ENCODE peak calls at places on chromosomes 16 and 17, in six cellular contexts. H is H1, N is trophoblast cell, I is mesendoderm, C is IMR-90, S is mesenchymal stem cell. P is an unnamed sample.

GRCh38 chr17:73690581-73691135 is 46.4 kb upstream of the SDK2 start:
- DNase-seq in C (no peak), N (no peak), I (peak), S (no peak), H (peak), P (no peak)

GRCh38 chr16:25126820-25127232 is 15.3 kb downstream of the LCMT1 start:
- DNase-seq in C (peak), N (peak), H (no peak), I (peak), S (peak), P (no peak)

GRCh38 chr17:47785538-47786123 is 36.0 kb downstream of the OSBPL7 start:
- DNase-seq in N (peak), H (peak), I (peak), C (peak), S (peak), P (peak)

GRCh38 chr16:76784530-76784929 is 406.5 kb upstream of the MON1B start:
- DNase-seq in H (no peak), I (no peak), C (no peak), S (no peak), N (no peak), P (no peak)

GRCh38 chr17:42119301-42119700 is 1.9 kb downstream of the KAT2A start:
- DNase-seq in I (no peak), H (no peak), C (no peak), N (no peak), S (no peak), P (no peak)

GRCh38 chr16:85998178-85998867 is 99.4 kb downstream of the IRF8 start:
- DNase-seq in H (no peak), C (no peak), N (no peak), I (no peak), S (no peak), P (no peak)

GRCh38 chr16:59905628-59906027 is 1171.5 kb upstream of the GOT2 start:
- DNase-seq in N (no peak), I (no peak), H (no peak), S (no peak), C (no peak), P (no peak)

GRCh38 chr17:48121921-48122650 is 14.5 kb downstream of the SNX11 start:
- DNase-seq in C (no peak), S (no peak), I (no peak), H (no peak), N (no peak), P (no peak)

GRCh38 chr16:14121135-14121534 is 50.0 kb downstream of the MRTFB start:
- DNase-seq in N (no peak), C (no peak), I (no peak), S (no peak), H (no peak), P (no peak)

GRCh38 chr16:55622930-55623561 is 32.7 kb upstream of the SLC6A2 start:
- DNase-seq in C (no peak), I (peak), H (peak), N (peak), S (peak), P (no peak)

GRCh38 chr17:64534187-64534586 is 27.4 kb downstream of the CEP95 start:
- DNase-seq in I (no peak), C (no peak), S (no peak), N (no peak), H (no peak), P (no peak)

GRCh38 chr16:71937868-71938510 is 42.7 kb downstream of the IST1 start:
- DNase-seq in H (peak), N (no peak), C (no peak), S (no peak), I (no peak), P (no peak)

GRCh38 chr17:10771142-10771541 is 32.8 kb downstream of the TMEM238L start:
- DNase-seq in I (no peak), N (no peak), H (no peak), S (no peak), C (no peak), P (no peak)

GRCh38 chr17:28973414-28973813 is 22.1 kb upstream of the PHF12 start:
- DNase-seq in H (no peak), S (peak), I (no peak), N (no peak), C (peak), P (no peak)

GRCh38 chr17:29143894-29144293 is 36.3 kb downstream of the MYO18A start:
- DNase-seq in H (no peak), N (peak), C (peak), I (peak), S (peak), P (no peak)

GRCh38 chr17:59001158-59001814 is 105.4 kb downstream of the TRIM37 start:
- DNase-seq in H (no peak), I (peak), N (peak), S (peak), C (peak), P (no peak)

GRCh38 chr17:59431606-59432005 is 100.2 kb downstream of the YPEL2 start:
- DNase-seq in H (no peak), N (no peak), I (no peak), C (peak), S (peak), P (no peak)

GRCh38 chr16:53482123-53482522 is 20.9 kb downstream of the AKTIP start:
- DNase-seq in H (no peak), N (peak), I (no peak), S (peak), C (peak), P (no peak)

GRCh38 chr16:16083421-16084156 is 134.2 kb downstream of the ABCC1 start:
- DNase-seq in N (no peak), C (peak), H (no peak), I (peak), S (peak), P (no peak)

GRCh38 chr17:32627233-32628008 is 140.6 kb downstream of the CDK5R1 start:
- DNase-seq in C (no peak), H (peak), S (no peak), N (no peak), I (peak), P (peak)

GRCh38 chr17:18201108-18201507 is 17.5 kb downstream of the ALKBH5 start:
- DNase-seq in H (no peak), C (no peak), I (no peak), N (no peak), S (no peak), P (no peak)

GRCh38 chr17:13671341-13671740 is 69.6 kb upstream of the HS3ST3A1 start:
- DNase-seq in N (no peak), I (peak), H (no peak), C (no peak), S (no peak), P (no peak)

GRCh38 chr17:41680426-41681040 is 8.2 kb upstream of the EIF1 start:
- DNase-seq in I (no peak), N (no peak), C (no peak), H (no peak), S (no peak), P (no peak)

GRCh38 chr16:12228607-12229499 is 252.3 kb downstream of the SNX29 start:
- DNase-seq in H (peak), I (peak), S (peak), C (peak), N (peak), P (peak)

GRCh38 chr17:43368740-43369506 is 29.9 kb upstream of the ARL4D start:
- DNase-seq in H (peak), I (peak), C (peak), N (peak), S (peak), P (peak)

GRCh38 chr17:80660527-80661198 is 116.0 kb downstream of the RPTOR start:
- DNase-seq in H (no peak), I (no peak), C (no peak), S (no peak), N (no peak), P (no peak)

GRCh38 chr16:81745704-81746558 is 33.2 kb upstream of the PLCG2 start:
- DNase-seq in C (peak), S (peak), H (peak), N (peak), I (peak), P (no peak)

GRCh38 chr16:25063102-25063501 is 47.9 kb upstream of the ARHGAP17 start:
- DNase-seq in I (no peak), H (no peak), C (no peak), N (no peak), S (no peak), P (no peak)

GRCh38 chr17:17032131-17032692 is 10.0 kb upstream of the MPRIP start:
- DNase-seq in S (peak), I (no peak), C (peak), H (no peak), N (no peak), P (no peak)

GRCh38 chr16:50278251-50278650 is 11.9 kb downstream of the ADCY7 start:
- DNase-seq in S (no peak), C (no peak), H (no peak), N (no peak), I (no peak), P (no peak)

GRCh38 chr17:14838567-14838966 is 426.6 kb downstream of the PMP22 start:
- DNase-seq in H (no peak), N (no peak), S (no peak), C (peak), I (no peak), P (no peak)

GRCh38 chr16:87264634-87265033 is 52.6 kb downstream of the C16orf95 start:
- DNase-seq in I (no peak), N (no peak), C (no peak), H (no peak), S (no peak), P (no peak)

GRCh38 chr17:55278173-55278748 is 13.5 kb downstream of the HLF start:
- DNase-seq in S (no peak), H (no peak), C (no peak), N (no peak), I (no peak), P (no peak)

GRCh38 chr16:9527976-9528375 is 436.5 kb downstream of the HAPSTR1 start:
- DNase-seq in N (peak), I (peak), H (no peak), C (no peak), S (no peak), P (peak)

GRCh38 chr17:40966848-40967247 is at the start of gene KRT39:
- DNase-seq in N (no peak), I (no peak), C (no peak), S (no peak), H (no peak), P (no peak)

GRCh38 chr17:39462644-39463375 is 1.5 kb downstream of the CDK12 start:
- DNase-seq in I (peak), N (no peak), C (peak), H (peak), S (peak), P (no peak)

GRCh38 chr17:20267459-20267842 is 199.9 kb downstream of the LGALS9B start:
- DNase-seq in N (no peak), S (no peak), C (no peak), I (no peak), H (no peak), P (no peak)

GRCh38 chr17:62859146-62859545 is 51.0 kb upstream of the MARCHF10 start:
- DNase-seq in H (peak), I (no peak), S (no peak), C (peak), N (no peak), P (no peak)

GRCh38 chr17:9072626-9073339 is 51.5 kb downstream of the NTN1 start:
- DNase-seq in S (no peak), C (no peak), N (no peak), I (no peak), H (no peak), P (no peak)

GRCh38 chr17:65567566-65567965 is 6.1 kb upstream of the AXIN2 start:
- DNase-seq in S (no peak), H (no peak), N (no peak), C (no peak), I (no peak), P (no peak)

DNA sequence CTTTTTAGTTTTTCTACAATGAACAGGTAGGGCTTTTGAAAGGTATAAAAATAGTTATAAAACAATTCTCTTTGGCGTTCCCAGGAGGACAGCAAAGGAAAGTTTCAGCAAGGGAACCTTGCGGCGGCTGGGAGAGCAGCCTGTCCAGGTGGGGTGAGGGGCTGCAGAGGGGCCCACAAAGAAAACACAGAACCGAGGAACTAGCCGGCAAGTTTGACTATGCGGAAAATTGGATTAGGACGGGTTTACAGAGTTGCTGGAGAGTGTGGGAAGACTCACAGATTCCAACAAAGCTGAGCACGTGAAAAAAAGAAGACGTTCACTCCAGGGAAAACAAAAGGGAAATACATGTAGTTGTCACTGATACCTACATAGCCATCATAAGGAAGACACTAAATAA is 40.2 kb upstream of the METTL16 start:
- DNase-seq in I (peak), H (no peak), C (no peak), S (no peak), N (no peak), P (peak)
- H3K4ac ChIP-seq in I (no peak), H (peak), C (no peak), S (no peak), N (no peak), P (no peak)

GRCh38 chr17:57668332-57668731 is 76.8 kb downstream of the CCDC182 start:
- DNase-seq in H (peak), I (no peak), S (no peak), N (no peak), C (no peak), P (no peak)

GRCh38 chr17:57665696-57666095 is 79.4 kb downstream of the CCDC182 start:
- DNase-seq in S (no peak), I (no peak), H (no peak), N (no peak), C (no peak), P (no peak)

GRCh38 chr17:57666946-57667345 is 78.2 kb downstream of the CCDC182 start:
- DNase-seq in H (peak), S (no peak), C (no peak), N (no peak), I (no peak), P (no peak)

GRCh38 chr17:57666198-57666870 is 78.8 kb downstream of the CCDC182 start:
- DNase-seq in C (no peak), N (no peak), H (peak), I (no peak), S (no peak), P (no peak)

DNA sequence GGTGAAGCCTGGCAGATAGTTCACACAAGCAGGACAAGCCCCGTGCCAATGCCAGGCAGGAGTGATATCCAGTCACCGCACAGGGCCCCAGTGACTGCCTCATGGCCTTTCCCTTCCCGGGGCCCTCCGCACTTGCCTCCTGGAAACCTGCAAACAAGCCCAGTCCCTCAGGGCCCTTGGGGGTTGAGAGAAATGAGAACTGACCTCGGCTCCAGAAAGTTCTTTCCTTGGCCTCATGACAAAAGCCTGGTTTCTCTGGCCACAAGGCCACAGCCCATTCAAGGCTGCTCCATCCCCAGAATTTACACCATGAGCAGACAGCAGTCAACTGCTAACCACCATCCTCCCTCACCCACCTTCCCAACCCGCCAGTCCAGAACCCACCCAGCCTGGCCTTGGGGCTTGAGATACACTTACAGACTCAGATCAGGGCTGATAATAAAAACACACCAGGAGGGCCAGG is 77.6 kb downstream of the CCDC182 start:
- DNase-seq in S (no peak), H (peak), I (no peak), N (no peak), C (no peak), P (no peak)
- H3K9ac ChIP-seq in S (no peak), H (no peak), I (no peak), N (no peak), C (no peak), P (peak)

GRCh38 chr16:1757714-1758461 is 13.5 kb downstream of the NME3 start:
- DNase-seq in S (no peak), N (no peak), I (no peak), C (no peak), H (no peak), P (no peak)
- H3K4me3 ChIP-seq in S (no peak), N (no peak), I (no peak), C (no peak), H (no peak), P (no peak)

GRCh38 chr16:2755158-2755557 is 2.7 kb downstream of the SRRM2 start:
- DNase-seq in I (no peak), N (no peak), S (no peak), H (no peak), C (no peak), P (no peak)

GRCh38 chr16:2753523-2754020 is 1.1 kb downstream of the SRRM2 start:
- DNase-seq in H (no peak), C (no peak), I (no peak), S (peak), N (no peak), P (no peak)

GRCh38 chr16:2752035-2752849 is at the start of gene SRRM2:
- DNase-seq in S (peak), H (peak), I (peak), C (peak), N (peak), P (peak)

GRCh38 chr16:2751577-2752034 is 832 bp upstream of the SRRM2 start:
- DNase-seq in S (no peak), H (no peak), N (no peak), I (peak), C (no peak), P (no peak)

DNA sequence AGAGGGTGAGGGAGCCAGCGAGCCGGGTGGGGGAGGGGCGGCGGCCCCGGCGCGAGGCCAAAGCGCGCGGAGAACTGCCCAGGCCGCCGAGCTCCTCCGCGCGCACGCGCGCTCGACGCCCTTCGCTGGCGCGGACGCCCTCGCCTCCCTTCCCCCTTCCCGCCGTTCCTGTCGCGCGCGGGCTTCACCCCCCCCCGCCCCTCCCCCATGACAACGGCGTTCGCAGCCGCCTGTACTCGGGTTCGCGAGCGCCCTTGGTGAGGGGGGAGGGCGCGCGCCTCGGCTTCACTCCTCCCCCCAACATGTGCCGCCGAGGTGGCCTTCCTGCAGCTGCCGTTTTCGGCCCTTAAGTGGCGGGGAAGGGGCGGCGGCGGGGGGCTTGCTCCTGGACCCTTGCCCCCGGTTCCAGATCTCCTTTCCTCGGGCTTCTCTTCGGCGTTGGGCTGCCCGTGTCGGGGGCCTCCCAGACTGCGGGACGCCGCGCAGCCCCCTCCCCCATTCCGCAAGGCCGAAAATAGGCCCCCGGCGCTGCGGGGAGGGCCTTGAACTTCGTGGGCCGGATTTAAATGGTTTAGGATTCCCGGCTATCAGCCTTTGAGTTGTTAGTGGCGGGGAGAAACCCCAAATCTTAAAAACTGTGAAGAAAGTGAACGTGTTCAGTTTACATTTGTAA is 548 bp downstream of the SRRM2 start:
- DNase-seq in N (peak), H (no peak), C (peak), S (peak), I (peak), P (no peak)
- H3K4ac ChIP-seq in N (peak), H (peak), C (peak), S (peak), I (peak), P (no peak)